ENCODE peak calls at places on chromosome 14, in six cellular contexts. S is HEK293T, H is K562, D is WTC11, I is GM12878, K is HepG2. O is an unnamed sample.

GRCh38 chr14:67814826-67815225 is 1.6 kb downstream of the ZFYVE26 start:
- DNase-seq in S (no peak), H (no peak), D (no peak), I (no peak), K (no peak), O (no peak)

GRCh38 chr14:33569844-33570716 is 380.8 kb downstream of the EGLN3 start:
- DNase-seq in S (peak), H (no peak), D (no peak), I (no peak), K (no peak), O (no peak)

GRCh38 chr14:96130854-96131253 is 73.8 kb upstream of the BDKRB2 start:
- DNase-seq in S (no peak), H (no peak), D (no peak), I (no peak), K (no peak), O (no peak)

GRCh38 chr14:77151245-77151644 is 9.7 kb upstream of the ZDHHC22 start:
- DNase-seq in S (peak), H (peak), D (peak), I (no peak), K (no peak), O (no peak)

GRCh38 chr14:36238666-36239363 is 62.3 kb upstream of the PTCSC3 start:
- DNase-seq in S (no peak), H (no peak), D (no peak), I (no peak), K (no peak), O (no peak)

GRCh38 chr14:36383674-36384421 is 63.4 kb upstream of the MBIP start:
- DNase-seq in S (no peak), H (no peak), D (no peak), I (no peak), K (no peak), O (no peak)

GRCh38 chr14:99077076-99077843 is 194.7 kb downstream of the BCL11B start:
- DNase-seq in S (no peak), H (no peak), D (no peak), I (no peak), K (no peak), O (no peak)

GRCh38 chr14:95535226-95536021 is 574 bp downstream of the GLRX5 start:
- DNase-seq in S (no peak), H (peak), D (peak), I (no peak), K (no peak), O (no peak)

GRCh38 chr14:71236430-71236829 is 329.2 kb downstream of the PCNX1 start:
- DNase-seq in S (no peak), H (no peak), D (no peak), I (no peak), K (no peak), O (no peak)

GRCh38 chr14:94174622-94175402 is 690 bp downstream of the PPP4R4 start:
- DNase-seq in S (peak), H (no peak), D (peak), I (no peak), K (no peak), O (no peak)

GRCh38 chr14:57889245-57889644 is 23.4 kb upstream of the SLC35F4 start:
- DNase-seq in S (no peak), H (no peak), D (no peak), I (no peak), K (no peak), O (no peak)

GRCh38 chr14:50545618-50546017 is 13.2 kb upstream of the MAP4K5 start:
- DNase-seq in S (no peak), H (no peak), D (no peak), I (no peak), K (peak), O (no peak)

GRCh38 chr14:76007852-76008251 is 22.3 kb downstream of the IFT43 start:
- DNase-seq in S (no peak), H (no peak), D (no peak), I (no peak), K (no peak), O (no peak)
- TF ChIP-seq SP1 in S (no peak), H (no peak), D (no peak), I (no peak), K (no peak), O (no peak)

DNA sequence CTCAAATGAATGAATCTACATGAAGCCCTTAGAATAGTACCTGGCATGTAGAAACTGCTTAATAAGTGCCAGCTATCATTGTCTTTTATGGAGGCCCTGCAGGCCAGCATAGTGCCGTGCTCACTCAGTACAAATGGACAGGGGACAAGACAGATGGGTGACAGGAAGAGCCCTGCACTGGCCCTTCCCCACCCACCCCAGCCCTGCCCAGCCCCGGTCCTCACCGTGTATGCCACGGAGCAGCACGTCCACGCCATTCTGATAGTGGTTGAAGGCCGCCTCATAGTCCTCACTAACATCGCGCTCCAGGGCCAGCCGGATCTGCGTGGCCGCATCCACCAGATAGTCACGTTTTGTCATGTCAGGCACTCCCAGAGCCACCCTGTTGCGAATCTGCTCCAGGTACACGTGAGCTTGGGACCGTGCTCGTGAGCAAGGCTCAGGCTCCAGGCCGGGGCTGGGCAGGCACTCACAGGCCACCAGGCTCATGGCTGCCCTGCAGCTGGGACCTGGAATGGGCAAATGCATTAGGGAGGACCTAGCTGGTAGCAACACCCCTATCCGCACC is 1.9 kb downstream of the RPS6KL1 start:
- DNase-seq in S (no peak), H (no peak), D (no peak), I (no peak), K (no peak), O (no peak)
- TF ChIP-seq SP1 in S (no peak), H (no peak), D (no peak), I (no peak), K (no peak), O (no peak)

GRCh38 chr14:103818422-103818821 is 29.0 kb downstream of the PPP1R13B start:
- DNase-seq in S (no peak), H (no peak), D (no peak), I (no peak), K (no peak), O (no peak)

GRCh38 chr14:103818870-103819269 is 28.5 kb downstream of the PPP1R13B start:
- DNase-seq in S (no peak), H (no peak), D (no peak), I (no peak), K (no peak), O (no peak)

GRCh38 chr14:103820382-103820781 is 27.0 kb downstream of the PPP1R13B start:
- DNase-seq in S (no peak), H (no peak), D (no peak), I (no peak), K (no peak), O (no peak)

GRCh38 chr14:103819503-103820307 is 27.7 kb downstream of the PPP1R13B start:
- DNase-seq in S (peak), H (no peak), D (peak), I (no peak), K (peak), O (no peak)

DNA sequence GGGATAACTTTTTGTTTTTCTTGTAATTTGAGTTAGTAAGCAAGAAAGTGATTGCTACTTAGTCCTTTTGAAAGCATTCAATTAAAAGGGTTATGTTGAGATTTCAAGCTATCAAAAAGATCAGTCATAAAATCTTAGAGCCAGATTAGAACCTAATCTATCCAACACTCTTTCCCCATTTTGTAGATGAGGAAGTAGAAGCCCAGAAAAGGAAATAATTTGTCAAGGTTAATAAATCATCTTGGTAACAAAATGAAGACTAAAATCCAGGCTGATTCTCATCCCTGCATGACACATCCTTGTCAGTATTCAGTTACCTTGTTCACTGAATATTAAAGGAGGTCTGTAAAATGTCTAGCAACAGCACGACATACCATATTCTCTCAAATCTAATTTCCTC is 26.5 kb downstream of the PPP1R13B start:
- DNase-seq in S (no peak), H (no peak), D (no peak), I (no peak), K (no peak), O (no peak)
- TF ChIP-seq SP1 in S (no peak), H (no peak), D (no peak), I (no peak), K (no peak), O (no peak)

DNA sequence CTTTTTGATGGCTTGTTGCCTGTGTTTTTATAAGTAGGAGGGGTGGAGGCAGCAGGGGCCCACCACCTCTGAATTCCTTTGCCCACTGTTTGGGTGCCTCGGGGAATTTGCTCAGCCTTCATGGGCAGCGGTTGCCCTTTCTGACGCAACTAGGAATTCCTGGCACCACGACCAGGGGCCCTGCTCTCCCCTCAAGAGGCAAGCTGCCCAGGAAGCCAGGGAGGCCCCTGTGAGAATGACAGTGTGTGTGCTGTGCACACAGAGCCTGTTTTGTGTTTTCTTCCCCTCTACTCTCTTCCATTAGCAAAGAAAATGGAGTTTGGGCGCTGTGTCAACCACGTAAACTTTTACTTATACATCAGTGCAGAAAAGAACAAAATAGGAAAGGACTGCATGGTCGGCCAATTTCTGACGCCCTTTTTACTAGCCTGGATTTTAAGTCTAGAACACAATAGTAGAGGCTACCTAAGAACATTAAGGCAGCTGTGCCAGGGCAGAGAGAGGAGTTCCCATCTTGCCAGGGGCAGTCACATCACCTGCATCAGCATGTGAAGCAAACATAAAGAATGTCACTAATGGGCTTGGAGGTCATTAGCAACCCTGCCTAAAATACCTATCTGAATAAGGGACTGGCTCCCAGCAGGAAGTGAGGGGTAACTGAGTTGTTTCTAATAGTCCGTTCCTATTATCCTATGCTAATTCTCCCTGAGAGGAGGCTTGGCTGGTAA is 17.9 kb upstream of the PTGR2 start:
- DNase-seq in S (no peak), H (no peak), D (no peak), I (no peak), K (peak), O (no peak)
- TF ChIP-seq SP1 in S (no peak), H (no peak), D (no peak), I (no peak), K (no peak), O (no peak)

O was measured in HCT116.